ENCODE peak calls at places on chromosomes 3 and 15, in six cellular contexts. S, E, L, J, I and Q are unnamed samples.

GRCh38 chr15:84839714-84840113 is 22.6 kb downstream of the ALPK3 start:
- DNase-seq in L (no peak), E (no peak), I (no peak), J (no peak), S (no peak), Q (no peak)

GRCh38 chr15:67133738-67134576 is 68.6 kb downstream of the SMAD3 start:
- DNase-seq in I (no peak), E (no peak), L (peak), J (peak), S (no peak), Q (peak)

GRCh38 chr3:55491296-55491816 is 4.2 kb upstream of the WNT5A start:
- DNase-seq in S (no peak), I (no peak), L (peak), J (peak), E (no peak), Q (peak)

GRCh38 chr15:89755701-89756100 is 4.7 kb upstream of the MESP1 start:
- DNase-seq in L (no peak), S (no peak), I (no peak), J (no peak), E (no peak), Q (no peak)

GRCh38 chr3:122572940-122573412 is 4.5 kb upstream of the PARP15 start:
- DNase-seq in S (peak), J (peak), L (peak), I (peak), E (no peak), Q (peak)

GRCh38 chr15:65223996-65224395 is 12.7 kb upstream of the CILP start:
- DNase-seq in I (no peak), L (no peak), S (no peak), E (no peak), J (no peak), Q (no peak)

GRCh38 chr15:77457619-77458265 is 37.1 kb downstream of the HMG20A start:
- DNase-seq in I (no peak), L (peak), J (peak), S (no peak), E (no peak), Q (peak)

GRCh38 chr3:134607054-134608022 is 43.5 kb downstream of the KY start:
- DNase-seq in I (no peak), L (peak), E (no peak), J (peak), S (no peak), Q (no peak)

GRCh38 chr3:42078686-42079085 is 12.5 kb upstream of the TRAK1 start:
- DNase-seq in S (no peak), J (no peak), I (no peak), L (no peak), E (peak), Q (no peak)

GRCh38 chr3:141432904-141433303 is 53.9 kb upstream of the RASA2 start:
- DNase-seq in S (no peak), I (no peak), J (no peak), E (no peak), L (no peak), Q (no peak)

GRCh38 chr3:131421957-131422498 is 40.5 kb downstream of the NUDT16 start:
- DNase-seq in I (no peak), S (no peak), L (peak), E (no peak), J (no peak), Q (peak)

GRCh38 chr3:11719406-11720219 is 75.9 kb upstream of the VGLL4 start:
- DNase-seq in J (peak), L (peak), S (peak), I (peak), E (peak), Q (peak)

GRCh38 chr3:53941945-53942344 is 50.3 kb upstream of the SELENOK start:
- DNase-seq in E (no peak), J (no peak), I (no peak), L (no peak), S (no peak), Q (no peak)

GRCh38 chr3:161939919-161940693 is 443.5 kb downstream of the OTOL1 start:
- DNase-seq in E (no peak), I (no peak), S (no peak), J (no peak), L (peak), Q (peak)

GRCh38 chr3:195268608-195269309 is 2.2 kb downstream of the XXYLT1 start:
- DNase-seq in J (no peak), E (no peak), S (no peak), I (no peak), L (no peak), Q (no peak)

GRCh38 chr15:21267686-21268395 is 172.5 kb downstream of the POTEB3 start:
- DNase-seq in E (no peak), S (no peak), J (no peak), I (no peak), L (no peak), Q (no peak)

GRCh38 chr3:55245391-55245790 is 241.7 kb downstream of the WNT5A start:
- DNase-seq in E (no peak), S (no peak), L (no peak), I (peak), J (peak), Q (no peak)

GRCh38 chr3:187295635-187296034 is 4.1 kb upstream of the MASP1 start:
- DNase-seq in S (no peak), L (peak), J (no peak), I (no peak), E (no peak), Q (no peak)

GRCh38 chr15:92708635-92709034 is 53.1 kb upstream of the FAM174B start:
- DNase-seq in E (no peak), J (no peak), I (no peak), S (no peak), L (no peak), Q (no peak)

GRCh38 chr3:99967796-99968195 is 146.5 kb downstream of the FILIP1L start:
- DNase-seq in I (no peak), J (peak), E (no peak), L (peak), S (no peak), Q (no peak)

GRCh38 chr3:42262525-42262924 is 3.5 kb downstream of the CCK start:
- DNase-seq in S (no peak), E (no peak), J (peak), L (peak), I (no peak), Q (peak)

GRCh38 chr3:43748179-43748578 is 57.4 kb downstream of the ABHD5 start:
- DNase-seq in J (peak), L (peak), E (no peak), I (no peak), S (no peak), Q (peak)

GRCh38 chr3:156483961-156484787 is 70.7 kb downstream of the SSR3 start:
- DNase-seq in J (peak), L (peak), I (no peak), E (no peak), S (no peak), Q (peak)

GRCh38 chr3:163347944-163348343 is 1730.4 kb downstream of the SI start:
- DNase-seq in J (no peak), L (no peak), I (no peak), S (no peak), E (no peak), Q (no peak)

GRCh38 chr15:77698481-77698880 is 65.8 kb upstream of the LINGO1 start:
- DNase-seq in S (no peak), I (no peak), L (no peak), J (no peak), E (no peak), Q (no peak)

GRCh38 chr15:71080705-71081104 is 34.6 kb upstream of the THSD4 start:
- DNase-seq in L (peak), J (peak), E (no peak), S (no peak), I (no peak), Q (peak)

GRCh38 chr3:21020681-21021080 is 730.3 kb downstream of the ZNF385D start:
- DNase-seq in S (no peak), L (no peak), E (no peak), I (no peak), J (no peak), Q (no peak)

GRCh38 chr3:21020043-21020442 is 731.0 kb downstream of the ZNF385D start:
- DNase-seq in J (no peak), I (no peak), E (no peak), S (no peak), L (no peak), Q (no peak)

GRCh38 chr3:21013566-21013965 is 737.4 kb downstream of the ZNF385D start:
- DNase-seq in S (no peak), I (no peak), L (no peak), J (no peak), E (no peak), Q (peak)

DNA sequence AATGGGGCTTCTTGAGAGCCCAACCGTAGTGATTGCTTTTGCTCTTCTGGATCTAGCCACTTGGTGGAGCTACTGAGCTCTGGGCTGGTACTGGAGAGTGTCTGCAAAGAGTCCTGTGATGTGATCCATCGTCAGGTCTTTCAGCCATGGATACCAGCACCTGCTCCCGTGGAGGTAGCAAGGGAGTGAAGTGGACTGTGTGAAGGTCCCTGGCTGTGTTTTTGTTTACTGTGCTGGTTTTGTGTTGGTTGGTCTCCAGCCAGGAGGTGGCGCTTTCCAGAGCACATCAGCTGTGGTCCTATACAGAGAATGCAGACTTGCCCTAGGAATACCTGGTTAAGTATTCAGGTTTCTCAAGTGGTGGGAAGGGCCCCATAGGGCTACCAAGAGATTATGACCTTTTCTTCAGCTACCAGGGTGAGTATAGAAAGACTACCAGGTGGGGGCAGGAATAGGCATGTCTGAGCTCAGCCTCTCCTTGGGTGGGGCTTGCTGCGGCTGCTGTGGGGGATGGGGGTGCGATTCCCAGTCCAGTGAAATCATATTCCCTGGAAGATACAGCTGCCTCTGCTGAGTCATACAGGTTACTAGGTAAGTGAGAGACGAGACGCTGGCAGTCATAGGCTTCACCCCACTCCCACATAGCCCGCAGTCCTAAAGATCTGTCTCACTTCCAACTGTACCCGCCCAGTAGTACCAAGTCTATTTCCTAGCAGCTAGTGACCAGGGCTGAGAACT is 733.7 kb downstream of the ZNF385D start:
- DNase-seq in I (no peak), J (no peak), S (no peak), E (no peak), L (no peak), Q (no peak)
- TF ChIP-seq CTCF in I (no peak), J (no peak), S (peak), E (peak), L (peak), Q (peak)

DNA sequence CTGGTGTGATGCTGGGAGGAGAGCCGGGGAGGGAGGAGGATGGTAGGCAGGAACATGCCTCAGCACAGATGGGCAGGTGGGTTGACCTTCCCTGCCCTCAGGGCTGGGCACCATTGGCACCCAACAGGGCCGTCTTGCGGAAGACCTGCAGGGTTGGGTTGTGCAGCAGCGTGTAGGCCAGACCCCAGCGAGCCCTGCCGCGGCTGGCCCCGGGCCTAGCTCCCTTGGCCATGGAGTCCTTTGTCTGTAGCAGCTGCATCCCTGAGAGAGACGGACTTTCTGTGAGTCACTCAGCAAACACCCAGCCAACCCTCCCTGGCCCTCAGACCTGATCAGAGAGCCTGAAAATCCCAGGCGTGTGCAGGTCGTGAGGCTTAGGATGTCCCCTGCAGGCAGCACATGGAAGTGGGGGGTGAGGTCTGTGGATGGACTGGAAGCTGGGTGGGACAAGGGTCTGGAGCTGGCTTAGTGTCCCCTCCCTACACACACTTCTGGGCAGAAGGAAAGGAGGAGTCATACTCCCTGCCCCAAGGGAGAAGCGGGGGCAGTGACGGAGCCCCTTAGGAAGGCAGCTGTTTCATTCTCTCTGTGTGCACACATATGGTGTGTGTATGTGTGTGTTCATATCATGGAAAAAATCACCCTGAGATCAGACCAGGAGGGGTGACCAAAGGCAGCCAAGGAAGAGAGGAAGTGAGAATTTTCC is 6.6 kb downstream of the ISLR start:
- DNase-seq in L (peak), J (peak), I (no peak), E (peak), S (no peak), Q (peak)
- TF ChIP-seq CTCF in L (peak), J (no peak), I (no peak), E (no peak), S (no peak), Q (peak)

DNA sequence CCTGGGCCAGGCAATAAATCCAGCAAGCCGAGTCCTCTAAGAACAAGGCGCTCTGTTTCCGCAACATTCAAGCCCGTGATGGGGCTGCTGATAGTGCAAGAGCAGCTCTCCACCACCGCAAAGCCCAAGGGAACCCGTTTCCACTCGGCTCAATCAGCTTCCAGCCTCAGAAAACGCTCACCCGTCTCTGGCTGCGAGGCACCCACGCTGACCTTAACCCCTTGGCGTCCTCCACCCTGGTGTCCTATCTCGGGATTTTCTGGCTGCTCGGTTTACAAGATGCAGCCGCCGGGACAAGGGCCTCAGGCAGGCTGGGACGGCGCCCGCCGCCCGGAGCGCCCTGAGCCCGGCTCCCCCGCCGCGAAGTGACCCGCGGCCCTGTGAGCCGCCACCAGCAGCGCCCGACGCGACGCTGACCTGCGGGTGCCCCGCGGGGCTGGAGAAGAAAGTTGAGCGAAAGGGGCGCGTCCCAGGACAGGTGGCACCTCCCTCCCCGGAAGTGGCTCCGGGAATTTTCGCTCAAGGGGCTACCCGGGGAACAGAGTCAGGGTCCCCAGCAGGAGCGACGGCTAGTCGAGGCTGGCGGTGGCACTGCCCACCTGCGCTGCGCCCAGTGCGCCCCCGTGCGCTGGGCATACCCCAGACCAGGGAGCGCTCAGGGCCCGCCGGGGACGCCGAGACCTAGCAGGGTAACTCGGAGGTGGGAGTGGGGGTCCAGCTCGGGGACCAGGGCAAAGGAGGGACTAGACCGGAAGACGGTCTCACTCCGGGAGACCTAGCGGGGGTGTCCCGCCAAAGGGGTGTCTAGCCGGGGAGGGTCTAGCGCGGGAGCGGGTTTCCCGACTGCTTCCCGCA is 18.1 kb downstream of the SPATA12 start:
- DNase-seq in L (peak), I (peak), J (peak), E (peak), S (no peak), Q (peak)
- TF ChIP-seq CTCF in L (no peak), I (no peak), J (no peak), E (peak), S (no peak), Q (peak)

GRCh38 chr15:38271895-38272294 is 19.3 kb downstream of the SPRED1 start:
- DNase-seq in I (no peak), E (no peak), L (no peak), J (no peak), S (no peak), Q (no peak)

GRCh38 chr15:38263996-38264395 is 11.4 kb downstream of the SPRED1 start:
- DNase-seq in L (peak), S (no peak), J (peak), E (no peak), I (no peak), Q (no peak)

GRCh38 chr15:38266247-38266996 is 13.8 kb downstream of the SPRED1 start:
- DNase-seq in I (no peak), L (peak), S (no peak), E (no peak), J (no peak), Q (peak)

GRCh38 chr15:38267416-38268022 is 14.9 kb downstream of the SPRED1 start:
- DNase-seq in S (no peak), E (no peak), L (peak), J (peak), I (no peak), Q (peak)
- TF ChIP-seq CTCF in S (no peak), E (no peak), L (no peak), J (no peak), I (no peak), Q (no peak)